ENCODE peak calls at places on chromosomes 11 and 22, in four cellular contexts. O is fibroblast of the aortic adventitia, A is GM20000, T is coronary artery. W is an unnamed sample.

GRCh38 chr11:78573271-78574035 is 1.2 kb downstream of the NARS2 start:
- DNase-seq in O (no peak), T (no peak), A (peak; percentile 10), W (no peak)

GRCh38 chr11:19670030-19670761 is 42.4 kb upstream of the NAV2 start:
- DNase-seq in T (no peak), O (peak; percentile 33), A (no peak), W (no peak)

GRCh38 chr22:22930571-22931556 is 43.2 kb downstream of the IGLL5 start:
- DNase-seq in O (no peak), A (no peak), T (no peak), W (no peak)

GRCh38 chr11:57800444-57801184 is 39.0 kb downstream of the CTNND1 start:
- DNase-seq in O (peak; percentile 81), A (peak; percentile 71), T (no peak), W (peak; percentile 6)

GRCh38 chr11:20754957-20755356 is 85.6 kb downstream of the NELL1 start:
- DNase-seq in A (no peak), T (no peak), O (no peak), W (no peak)

GRCh38 chr22:45580703-45581381 is 78.2 kb downstream of the FBLN1 start:
- DNase-seq in T (no peak), O (no peak), A (no peak), W (no peak)

GRCh38 chr22:33819743-33820142 is 100.5 kb downstream of the LARGE1 start:
- DNase-seq in T (no peak), A (no peak), O (no peak), W (no peak)

GRCh38 chr22:20025401-20026203 is 4.7 kb downstream of the TANGO2 start:
- DNase-seq in O (no peak), A (no peak), T (peak; percentile 50), W (no peak)

GRCh38 chr11:112227471-112227870 is 1.2 kb downstream of the PTS start:
- DNase-seq in A (no peak), O (no peak), T (no peak), W (no peak)

GRCh38 chr22:30425616-30426394 is at the start of gene MTFP1:
- DNase-seq in O (peak; percentile 61), T (peak; percentile 79), A (peak; percentile 74), W (peak; percentile 55)

GRCh38 chr11:18780896-18781295 is 10.7 kb downstream of the PTPN5 start:
- DNase-seq in A (no peak), O (no peak), T (no peak), W (no peak)

GRCh38 chr22:30305519-30305905 is 16.2 kb upstream of the CASTOR1 start:
- DNase-seq in O (peak; percentile 45), A (peak; percentile 68), T (no peak), W (peak; percentile 72)

GRCh38 chr11:41281131-41281742 is 178.2 kb downstream of the LRRC4C start:
- DNase-seq in A (no peak), O (no peak), T (no peak), W (no peak)

GRCh38 chr11:66976048-66976467 is 954 bp downstream of the C11orf86 start:
- DNase-seq in T (no peak), A (no peak), O (no peak), W (peak; percentile 40)

GRCh38 chr11:83222499-83222898 is 29.0 kb downstream of the ANKRD42 start:
- DNase-seq in O (no peak), A (no peak), T (no peak), W (no peak)

GRCh38 chr11:74086242-74086884 is 77.5 kb upstream of the UCP3 start:
- DNase-seq in O (no peak), A (no peak), T (no peak), W (no peak)

GRCh38 chr11:46808804-46809431 is 37.2 kb downstream of the CKAP5 start:
- DNase-seq in O (no peak), T (no peak), A (no peak), W (no peak)
- TF ChIP-seq CTCF in O (no peak), T (no peak), A (peak; percentile 10), W (no peak)

GRCh38 chr11:116651098-116651756 is 121.6 kb downstream of the BUD13 start:
- DNase-seq in O (no peak), A (no peak), T (peak; percentile 53), W (no peak)
- TF ChIP-seq CTCF in O (no peak), A (no peak), T (no peak), W (no peak)

DNA sequence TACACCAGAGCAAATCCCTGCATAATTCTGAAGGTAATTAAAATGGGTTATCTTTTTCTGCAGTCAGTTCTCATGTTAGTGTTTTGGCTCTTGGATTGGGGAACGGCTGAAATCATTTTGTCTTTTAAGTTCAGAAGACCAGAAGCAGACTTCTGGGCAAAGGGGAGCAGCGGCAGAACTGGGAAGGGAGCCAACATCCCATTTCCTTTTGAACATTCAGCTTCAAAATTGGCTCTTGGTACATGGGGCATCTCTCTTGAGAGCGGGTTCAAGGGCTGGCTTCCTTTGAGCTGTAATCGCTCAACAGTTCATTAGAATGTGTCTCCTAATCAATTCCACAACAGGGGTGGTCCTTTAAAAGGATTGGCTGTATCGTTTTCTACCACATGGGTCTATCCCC is 110.2 kb upstream of the MTNR1B start:
- DNase-seq in T (no peak), A (no peak), O (no peak), W (no peak)
- TF ChIP-seq CTCF in T (no peak), A (no peak), O (no peak), W (no peak)

DNA sequence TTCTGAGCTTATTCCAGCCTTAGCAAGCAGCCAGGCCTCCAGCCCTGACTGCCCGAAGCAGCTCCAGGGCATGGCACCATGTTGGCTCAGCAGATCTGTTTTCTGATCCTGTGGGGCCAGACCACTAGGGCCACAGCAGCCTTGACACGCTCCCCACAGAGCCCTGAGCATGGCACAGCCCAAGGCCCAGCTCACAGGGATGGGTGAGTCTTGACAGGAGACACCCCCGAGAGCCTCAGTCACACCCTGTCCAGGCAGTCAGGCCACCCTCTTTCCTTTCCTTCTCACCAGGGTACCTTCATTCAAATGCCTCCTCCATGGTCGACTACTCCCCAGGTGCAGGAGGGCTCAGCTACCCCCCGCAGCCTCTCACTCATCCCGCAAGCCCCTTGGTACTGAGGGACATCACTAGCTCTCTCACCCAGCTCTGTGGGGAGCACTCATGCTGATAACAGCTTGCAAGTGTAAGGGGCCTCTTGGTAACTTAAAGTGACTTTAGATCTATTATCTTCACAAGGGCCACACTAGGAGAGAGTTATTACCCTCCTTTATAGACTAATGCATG is 3.8 kb upstream of the CDC42BPG start:
- DNase-seq in A (no peak), T (no peak), O (no peak), W (no peak)
- TF ChIP-seq CTCF in A (no peak), T (no peak), O (no peak), W (no peak)

GRCh38 chr11:94825111-94825880 is 57.1 kb downstream of the AMOTL1 start:
- DNase-seq in O (no peak), T (no peak), A (no peak), W (no peak)
- TF ChIP-seq CTCF in O (no peak), T (no peak), A (no peak), W (no peak)